ENCODE peak calls at places on chromosomes 5 and 9, in six cellular contexts. L is HepG2, A is H1, D is K562, O is GM12891, J is GM12878. T is an unnamed sample.
A peak's percentile ranks its signal among the peaks of the same experiment; 100 is the strongest.

GRCh38 chr9:35367451-35367850 is 122.5 kb upstream of the RUSC2 start:
- DNase-seq in L (no peak), A (no peak), D (no peak), O (no peak), J (no peak), T (no peak)

GRCh38 chr9:135827866-135828580 is 79.3 kb downstream of the CAMSAP1 start:
- DNase-seq in L (no peak), A (no peak), D (no peak), O (no peak), J (no peak), T (no peak)

GRCh38 chr9:130182090-130182909 is 10.1 kb downstream of the NCS1 start:
- DNase-seq in L (no peak), A (no peak), D (no peak), O (no peak), J (no peak), T (no peak)

GRCh38 chr5:126610616-126611015 is 9.9 kb downstream of the PHAX start:
- DNase-seq in L (no peak), A (no peak), D (no peak), O (no peak), J (no peak), T (no peak)

GRCh38 chr5:170070556-170071412 is 34.9 kb upstream of the FOXI1 start:
- DNase-seq in L (no peak), A (peak; percentile 17), D (peak; percentile 65), O (no peak), J (no peak), T (no peak)

GRCh38 chr5:16229357-16229940 is 49.9 kb upstream of the MARCHF11 start:
- DNase-seq in L (no peak), A (no peak), D (no peak), O (no peak), J (no peak), T (no peak)

GRCh38 chr5:119789411-119790117 is 160.2 kb downstream of the FAM170A start:
- DNase-seq in L (no peak), A (no peak), D (no peak), O (no peak), J (no peak), T (no peak)

GRCh38 chr9:90432951-90433350 is 209.7 kb downstream of the DIRAS2 start:
- DNase-seq in L (no peak), A (no peak), D (no peak), O (no peak), J (no peak), T (no peak)

GRCh38 chr9:81841326-81841725 is 86.9 kb upstream of the SPATA31D4 start:
- DNase-seq in L (no peak), A (no peak), D (no peak), O (no peak), J (no peak), T (no peak)

GRCh38 chr5:41785061-41785460 is 85.2 kb downstream of the OXCT1 start:
- DNase-seq in L (no peak), A (no peak), D (no peak), O (no peak), J (no peak), T (no peak)

GRCh38 chr5:123717139-123717538 is 205.2 kb downstream of the CSNK1G3 start:
- DNase-seq in L (no peak), A (no peak), D (no peak), O (no peak), J (no peak), T (no peak)

GRCh38 chr9:80134487-80134886 is 562.7 kb downstream of the TLE4 start:
- DNase-seq in L (no peak), A (no peak), D (no peak), O (peak; percentile 21), J (peak; percentile 19), T (peak; percentile 33)

GRCh38 chr5:110105692-110106091 is 416.0 kb downstream of the MAN2A1 start:
- DNase-seq in L (peak; percentile 79), A (no peak), D (no peak), O (no peak), J (no peak), T (no peak)

GRCh38 chr5:113268232-113268631 is 166.6 kb downstream of the TSSK1B start:
- DNase-seq in L (no peak), A (no peak), D (no peak), O (no peak), J (no peak), T (no peak)

GRCh38 chr9:78871452-78872331 is 574.8 kb downstream of the PSAT1 start:
- DNase-seq in L (no peak), A (no peak), D (no peak), O (no peak), J (no peak), T (no peak)

GRCh38 chr9:336039-336438 is 121.4 kb downstream of the DOCK8 start:
- DNase-seq in L (peak; percentile 74), A (no peak), D (no peak), O (no peak), J (no peak), T (no peak)

GRCh38 chr5:31990701-31991110 is 183.4 kb downstream of the GOLPH3 start:
- DNase-seq in L (no peak), A (no peak), D (no peak), O (no peak), J (no peak), T (no peak)

GRCh38 chr5:106601605-106602004 is 1069.1 kb downstream of the EFNA5 start:
- DNase-seq in L (no peak), A (no peak), D (no peak), O (no peak), J (peak; percentile 48), T (no peak)

GRCh38 chr5:158987231-158987630 is 112.5 kb downstream of the EBF1 start:
- DNase-seq in L (no peak), A (no peak), D (no peak), O (no peak), J (no peak), T (no peak)

GRCh38 chr5:158990979-158991378 is 108.7 kb downstream of the EBF1 start:
- DNase-seq in L (no peak), A (no peak), D (no peak), O (no peak), J (no peak), T (no peak)

GRCh38 chr5:158988987-158989624 is 110.6 kb downstream of the EBF1 start:
- DNase-seq in L (no peak), A (no peak), D (no peak), O (no peak), J (no peak), T (no peak)

GRCh38 chr5:158992104-158992740 is 107.5 kb downstream of the EBF1 start:
- DNase-seq in L (no peak), A (no peak), D (no peak), O (no peak), J (no peak), T (no peak)

GRCh38 chr5:158991391-158991790 is 108.3 kb downstream of the EBF1 start:
- DNase-seq in L (no peak), A (no peak), D (no peak), O (no peak), J (no peak), T (no peak)
- TF ChIP-seq POLR2AphosphoS5 in L (no peak), A (no peak), D (no peak), O (no peak), J (no peak), T (no peak)

GRCh38 chr9:133372144-133372543 is 3.7 kb downstream of the SURF4 start:
- DNase-seq in L (no peak), A (no peak), D (no peak), O (no peak), J (no peak), T (no peak)

GRCh38 chr9:133375724-133376654 is at the start of the genes STKLD1 and SURF4:
- DNase-seq in L (peak; percentile 86), A (peak; percentile 81), D (peak; percentile 99), O (peak; percentile 100), J (peak; percentile 73), T (peak; percentile 100)

GRCh38 chr9:133374612-133375115 is 1.2 kb downstream of the SURF4 start:
- DNase-seq in L (no peak), A (no peak), D (peak; percentile 46), O (no peak), J (no peak), T (no peak)

GRCh38 chr9:133377721-133378216 is 1.6 kb downstream of the STKLD1 start:
- DNase-seq in L (peak; percentile 62), A (no peak), D (no peak), O (no peak), J (no peak), T (no peak)

DNA sequence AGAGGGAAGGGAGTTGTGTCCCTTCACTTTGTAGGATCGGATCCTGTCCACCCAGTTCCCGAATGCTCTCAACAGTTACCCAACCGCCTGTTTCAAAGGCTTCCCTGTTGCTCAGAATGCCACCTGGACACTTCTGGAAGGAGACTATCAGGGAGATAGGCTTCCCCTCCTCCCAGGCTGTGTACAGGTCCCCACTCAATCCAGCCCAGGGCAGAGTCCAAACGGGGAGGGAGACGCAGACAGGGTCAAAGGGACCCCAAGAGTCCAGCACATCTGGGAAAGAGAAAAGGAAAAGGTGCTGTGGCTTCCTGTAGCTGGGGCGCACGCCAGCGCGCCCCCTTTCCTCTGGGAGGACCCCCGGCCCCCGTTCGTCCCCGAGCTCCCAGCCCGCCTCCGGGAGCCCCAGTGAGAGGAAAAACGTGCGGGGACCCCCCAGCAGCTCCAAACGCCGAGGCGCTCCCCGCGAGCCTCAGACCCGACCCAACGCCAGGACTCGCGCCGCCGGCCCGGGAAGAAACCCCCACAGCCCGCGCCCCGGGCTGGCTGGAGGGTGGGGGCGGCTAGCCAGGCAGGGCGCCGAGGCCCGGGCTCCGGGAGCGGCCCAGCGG is 640 bp downstream of the SURF4 start:
- DNase-seq in L (peak; percentile 67), A (no peak), D (peak; percentile 56), O (peak; percentile 53), J (no peak), T (peak; percentile 54)
- TF ChIP-seq POLR2A in L (peak; percentile 64), A (no peak), D (no peak), O (no peak), J (no peak), T (no peak)

GRCh38 chr5:173668245-173668800 is 51.9 kb upstream of the BOD1 start:
- DNase-seq in L (no peak), A (no peak), D (no peak), O (no peak), J (no peak), T (no peak)
- TF ChIP-seq TAF1 in L (no peak), A (no peak), D (no peak), O (no peak), J (no peak), T (no peak)

GRCh38 chr5:148967783-148968182 is 95.1 kb downstream of the SH3TC2 start:
- DNase-seq in L (peak; percentile 39), A (no peak), D (no peak), O (no peak), J (no peak), T (no peak)

GRCh38 chr5:148966937-148967336 is 95.9 kb downstream of the SH3TC2 start:
- DNase-seq in L (no peak), A (no peak), D (no peak), O (no peak), J (no peak), T (no peak)

GRCh38 chr5:148968311-148968710 is 94.6 kb downstream of the SH3TC2 start:
- DNase-seq in L (no peak), A (no peak), D (no peak), O (no peak), J (no peak), T (no peak)

GRCh38 chr5:148963679-148964078 is 99.2 kb downstream of the SH3TC2 start:
- DNase-seq in L (no peak), A (no peak), D (no peak), O (no peak), J (no peak), T (no peak)

DNA sequence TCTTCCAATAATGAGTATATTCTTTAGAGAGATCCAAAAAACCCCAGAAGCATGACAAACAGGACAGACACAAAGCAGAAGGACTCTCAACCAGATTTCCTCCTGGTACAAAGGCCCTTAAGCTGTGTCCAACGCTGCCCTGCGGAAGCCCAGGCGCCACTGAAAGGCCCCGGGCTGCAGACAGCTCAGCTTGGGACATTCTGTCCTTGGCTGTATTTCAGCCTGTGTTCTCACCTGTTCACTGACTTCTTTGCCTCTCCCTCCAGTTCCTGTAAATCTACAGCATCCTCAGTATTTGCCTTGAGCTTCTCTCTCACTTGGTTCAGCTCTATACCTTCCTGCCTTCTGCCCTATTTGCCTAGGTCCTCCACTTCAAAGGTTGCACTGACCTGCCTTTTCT is 96.5 kb downstream of the SH3TC2 start:
- DNase-seq in L (no peak), A (no peak), D (no peak), O (no peak), J (no peak), T (no peak)
- TF ChIP-seq POLR2AphosphoS5 in L (no peak), A (no peak), D (no peak), O (no peak), J (no peak), T (no peak)